ENCODE peak calls at places on chromosomes 16 and 17, in eight cellular contexts. C, E, P, D, T, R, G and K are unnamed samples. For H3K9me3, the result is how much of the 10 kb centered on the place peaks cover.

GRCh38 chr17:19769946-19770652 is 22.0 kb upstream of the ALDH3A1 start:
- DNase-seq in C (no peak), E (no peak), P (peak), D (no peak), T (no peak), R (no peak), G (no peak), K (no peak)

GRCh38 chr16:83878838-83879237 is 20.1 kb upstream of the MLYCD start:
- DNase-seq in C (no peak), E (peak), P (peak), D (no peak), T (no peak), R (no peak), G (peak), K (no peak)

GRCh38 chr16:81939164-81940067 is 71.9 kb downstream of the SDR42E1 start:
- DNase-seq in C (no peak), E (no peak), P (no peak), D (no peak), T (no peak), R (no peak), G (peak), K (no peak)

GRCh38 chr17:82014971-82015310 is 7.7 kb downstream of the CENPX start:
- DNase-seq in C (no peak), E (no peak), P (no peak), D (no peak), T (no peak), R (no peak), G (no peak), K (no peak)

GRCh38 chr16:85715169-85716015 is 26.6 kb upstream of the GINS2 start:
- DNase-seq in C (no peak), E (no peak), P (peak), D (peak), T (no peak), R (no peak), G (peak), K (no peak)

GRCh38 chr17:1181769-1182137 is 2.0 kb upstream of the ABR start:
- DNase-seq in C (no peak), E (peak), P (peak), D (no peak), T (no peak), R (no peak), G (no peak), K (no peak)

GRCh38 chr17:44121206-44121605 is 2.2 kb downstream of the HDAC5 start:
- DNase-seq in C (no peak), E (no peak), P (no peak), D (no peak), T (no peak), R (no peak), G (peak), K (no peak)

GRCh38 chr17:6166492-6167179 is 96.5 kb downstream of the WSCD1 start:
- DNase-seq in C (no peak), E (no peak), P (no peak), D (no peak), T (no peak), R (no peak), G (no peak), K (no peak)

GRCh38 chr17:7838291-7839075 is 4.5 kb downstream of the KDM6B start:
- DNase-seq in C (no peak), E (peak), P (peak), D (no peak), T (peak), R (peak), G (peak), K (no peak)

GRCh38 chr16:31073823-31074072 is 292 bp downstream of the ZNF668 start:
- DNase-seq in C (no peak), E (no peak), P (no peak), D (no peak), T (no peak), R (no peak), G (no peak), K (no peak)

GRCh38 chr17:39979021-39979660 is 1.5 kb upstream of the PSMD3 start:
- DNase-seq in C (no peak), E (peak), P (peak), D (no peak), T (no peak), R (no peak), G (no peak), K (no peak)

GRCh38 chr16:80623376-80623775 is 82.6 kb downstream of the DYNLRB2 start:
- DNase-seq in C (no peak), E (no peak), P (peak), D (no peak), T (no peak), R (no peak), G (no peak), K (no peak)

DNA sequence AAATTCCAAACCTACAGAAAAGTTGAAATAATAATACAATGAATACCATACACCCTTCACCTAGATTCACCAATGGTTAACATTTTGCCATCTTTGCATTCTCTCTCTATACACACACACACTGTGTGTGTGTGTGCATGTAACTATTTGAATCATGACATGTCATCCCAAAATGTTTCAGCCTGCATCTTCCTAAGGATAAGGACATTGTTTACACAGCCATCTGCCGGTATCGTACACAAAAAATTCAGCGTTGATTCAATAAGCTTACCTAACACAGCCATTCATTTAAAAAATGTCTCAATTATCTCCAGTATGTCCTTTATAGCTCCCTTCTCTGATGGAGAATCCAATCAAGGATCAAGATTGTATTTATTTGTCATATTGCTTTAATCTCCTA is 3.9 kb downstream of the MXRA7 start:
- DNase-seq in C (no peak), E (no peak), P (no peak), D (no peak), T (no peak), R (no peak), G (no peak), K (no peak)
- H3K27ac ChIP-seq in C (no peak), E (no peak), P (no peak), D (no peak), T (peak), R (no peak), G (no peak), K (peak)

GRCh38 chr16:35909351-35909954 is 2450.0 kb downstream of the TP53TG3F start:
- DNase-seq in C (no peak), E (no peak), P (no peak), D (no peak), T (no peak), R (no peak), G (no peak), K (no peak)

GRCh38 chr16:35908152-35908551 is 2448.7 kb downstream of the TP53TG3F start:
- DNase-seq in C (no peak), E (no peak), P (no peak), D (no peak), T (no peak), R (no peak), G (no peak), K (no peak)

GRCh38 chr16:35910409-35910808 is 2451.0 kb downstream of the TP53TG3F start:
- DNase-seq in C (no peak), E (no peak), P (no peak), D (no peak), T (no peak), R (no peak), G (no peak), K (no peak)

GRCh38 chr16:35906440-35906839 is 2447.0 kb downstream of the TP53TG3F start:
- DNase-seq in C (no peak), E (no peak), P (no peak), D (no peak), T (no peak), R (no peak), G (no peak), K (no peak)

GRCh38 chr16:35908942-35909341 is 2449.5 kb downstream of the TP53TG3F start:
- DNase-seq in C (no peak), E (peak), P (no peak), D (no peak), T (no peak), R (no peak), G (no peak), K (no peak)
- H3K9me3 ChIP-seq in C (half or more), E (under half), P (under half), D (under half), T (under half), R (under half), G (under half), K (under half)

DNA sequence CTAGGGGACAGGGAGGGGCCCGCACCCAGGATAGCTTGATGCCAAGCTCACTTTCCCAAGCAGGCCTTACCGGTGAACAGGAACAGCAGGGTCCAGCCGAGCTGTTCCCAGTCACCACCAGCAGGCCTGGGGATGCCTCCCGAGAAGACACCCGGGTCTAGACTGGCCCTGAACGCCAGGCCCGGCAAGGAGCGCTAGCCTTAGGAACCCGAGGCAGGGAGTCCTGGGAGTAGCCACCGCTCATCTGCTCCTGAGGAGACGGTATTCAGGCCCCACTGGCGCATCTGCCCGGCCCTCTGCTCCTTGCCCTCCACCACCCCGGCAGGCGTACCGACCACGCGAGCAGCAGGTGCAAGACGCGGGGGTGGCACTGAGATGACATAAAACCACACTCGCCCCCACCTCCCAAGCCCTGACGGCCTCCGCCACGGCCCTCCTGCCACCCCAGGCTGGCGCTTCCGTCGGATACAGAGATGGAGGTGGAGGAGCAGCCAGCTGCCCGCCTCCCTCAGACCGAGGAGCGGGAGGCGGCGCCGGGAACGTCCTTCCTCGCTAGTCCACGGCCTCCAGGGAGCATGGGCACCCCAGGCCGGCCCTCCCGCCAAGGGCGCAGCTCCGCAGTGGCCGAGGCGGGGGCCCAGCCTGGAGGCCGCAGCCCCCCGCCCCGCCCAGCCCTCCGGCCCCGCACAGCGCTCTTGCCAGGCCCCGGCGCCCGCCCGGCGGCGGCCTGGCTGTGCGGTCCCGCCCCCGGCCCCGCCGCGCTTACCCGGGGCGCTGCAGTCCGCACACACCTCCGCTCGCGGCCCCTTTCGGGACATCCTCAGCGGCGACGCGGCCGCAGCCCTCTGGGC is 662 bp downstream of the GIT1 start:
- DNase-seq in C (no peak), E (peak), P (peak), D (no peak), T (peak), R (peak), G (peak), K (no peak)
- TF ChIP-seq CTCF in C (no peak), E (no peak), P (no peak), D (no peak), T (no peak), R (no peak), G (no peak), K (no peak)

GRCh38 chr17:31309525-31309924 is 4.3 kb downstream of the EVI2B start:
- DNase-seq in C (no peak), E (peak), P (no peak), D (no peak), T (no peak), R (no peak), G (no peak), K (no peak)
- H3K27ac ChIP-seq in C (peak), E (peak), P (no peak), D (no peak), T (peak), R (peak), G (no peak), K (peak)

DNA sequence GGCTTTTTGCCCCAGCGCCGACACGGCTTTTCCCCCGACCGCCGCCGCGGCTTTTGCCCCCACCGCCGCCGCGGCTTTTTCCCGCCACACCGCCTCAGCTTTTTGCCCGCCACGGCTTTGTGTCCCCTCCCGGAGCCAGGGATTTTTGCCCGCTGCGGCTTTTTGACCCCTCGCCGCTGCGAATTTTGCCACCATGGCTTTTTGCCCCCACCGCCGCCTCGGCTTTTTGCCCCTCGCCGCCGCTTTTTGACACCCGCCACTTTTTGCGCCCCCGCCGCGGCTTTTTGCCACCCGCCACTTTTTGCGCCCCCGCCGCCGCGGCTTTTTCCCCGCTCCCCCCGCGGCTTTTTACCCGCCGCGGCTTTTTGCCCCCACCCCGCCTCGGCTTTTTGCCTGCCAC is 1342.5 kb downstream of the TP53TG3F start:
- DNase-seq in C (peak), E (no peak), P (no peak), D (peak), T (no peak), R (no peak), G (no peak), K (no peak)
- H3K9me3 ChIP-seq in C (under half), E (under half), P (under half), D (under half), T (under half), R (under half), G (under half), K (under half)

GRCh38 chr16:68364601-68364998 is 53.8 kb downstream of the PRMT7 start:
- DNase-seq in C (no peak), E (no peak), P (peak), D (no peak), T (no peak), R (no peak), G (no peak), K (no peak)
- TF ChIP-seq CTCF in C (no peak), E (peak), P (peak), D (no peak), T (no peak), R (no peak), G (peak), K (no peak)